ENCODE peak calls at places on chromosomes 5 and 9, in four cellular contexts. Y is HepG2, H is SK-N-SH, U is K562. P is an unnamed sample.

GRCh38 chr5:96952118-96952750 is 16.4 kb downstream of the LNPEP start:
- DNase-seq in H (no peak), Y (no peak), U (no peak), P (no peak)

GRCh38 chr5:179786861-179787260 is 6.9 kb upstream of the LTC4S start:
- DNase-seq in H (no peak), U (no peak), Y (no peak), P (no peak)

GRCh38 chr5:1140188-1140817 is 28.4 kb upstream of the SLC12A7 start:
- DNase-seq in U (peak), Y (peak), H (peak), P (peak)

GRCh38 chr5:111194925-111195324 is 29.3 kb upstream of the CAMK4 start:
- DNase-seq in H (no peak), Y (no peak), U (no peak), P (no peak)

GRCh38 chr9:6443661-6444060 is 30.7 kb downstream of the UHRF2 start:
- DNase-seq in U (no peak), H (no peak), Y (no peak), P (no peak)

GRCh38 chr5:75395277-75395676 is 58.3 kb downstream of the HMGCR start:
- DNase-seq in Y (peak), U (no peak), H (no peak), P (no peak)

GRCh38 chr9:136793063-136793946 is 2.2 kb downstream of the TMEM141 start:
- DNase-seq in Y (peak), H (no peak), U (peak), P (no peak)

GRCh38 chr9:138063785-138064184 is 186.2 kb downstream of the CACNA1B start:
- DNase-seq in U (no peak), Y (no peak), H (no peak), P (no peak)

GRCh38 chr5:135650081-135650480 is 71.3 kb upstream of the CXCL14 start:
- DNase-seq in H (no peak), U (no peak), Y (no peak), P (no peak)

GRCh38 chr5:129382921-129383672 is 77.0 kb upstream of the ADAMTS19 start:
- DNase-seq in U (no peak), H (no peak), Y (no peak), P (no peak)

GRCh38 chr5:171783051-171783450 is 2.6 kb upstream of the SMIM23 start:
- DNase-seq in Y (no peak), U (no peak), H (no peak), P (no peak)

GRCh38 chr5:163504091-163504931 is 1.1 kb upstream of the MAT2B start:
- DNase-seq in U (peak), Y (peak), H (peak), P (no peak)

GRCh38 chr5:113293613-113294340 is 141.0 kb downstream of the TSSK1B start:
- DNase-seq in U (no peak), Y (no peak), H (peak), P (peak)

GRCh38 chr9:79598562-79599345 is 27.0 kb downstream of the TLE4 start:
- DNase-seq in U (no peak), Y (no peak), H (no peak), P (no peak)

GRCh38 chr5:34717426-34718327 is 61.5 kb downstream of the RAI14 start:
- DNase-seq in U (no peak), H (no peak), Y (no peak), P (peak)

GRCh38 chr5:23033864-23034263 is 180.7 kb upstream of the CDH12 start:
- DNase-seq in Y (no peak), U (no peak), H (no peak), P (no peak)

GRCh38 chr5:127013407-127013806 is 17.0 kb downstream of the MARCHF3 start:
- DNase-seq in H (no peak), Y (no peak), U (no peak), P (no peak)

GRCh38 chr5:5592541-5592940 is 170.1 kb downstream of the ICE1 start:
- DNase-seq in H (no peak), Y (no peak), U (no peak), P (no peak)

GRCh38 chr9:14346826-14347407 is 33.0 kb upstream of the NFIB start:
- DNase-seq in H (peak), U (no peak), Y (no peak), P (peak)

GRCh38 chr5:97046270-97046982 is 96.0 kb downstream of the LIX1 start:
- DNase-seq in Y (no peak), H (no peak), U (no peak), P (no peak)

GRCh38 chr9:88425538-88425950 is 37.3 kb downstream of the SPIN1 start:
- DNase-seq in H (no peak), U (no peak), Y (no peak), P (no peak)

GRCh38 chr9:89817186-89817960 is 212.6 kb downstream of the GADD45G start:
- DNase-seq in Y (no peak), U (no peak), H (no peak), P (no peak)

GRCh38 chr9:2663486-2663885 is 41.9 kb downstream of the VLDLR start:
- DNase-seq in H (no peak), U (no peak), Y (no peak), P (no peak)

GRCh38 chr9:15553528-15553898 is 670 bp downstream of the CCDC171 start:
- DNase-seq in U (no peak), Y (no peak), H (no peak), P (no peak)

GRCh38 chr9:22169243-22169642 is 160.1 kb upstream of the CDKN2B start:
- DNase-seq in H (no peak), Y (no peak), U (no peak), P (no peak)

GRCh38 chr5:83991566-83992224 is 271.0 kb upstream of the HAPLN1 start:
- DNase-seq in Y (no peak), U (no peak), H (no peak), P (no peak)

GRCh38 chr5:121969660-121970295 is 8.0 kb downstream of the SRFBP1 start:
- DNase-seq in Y (no peak), U (no peak), H (no peak), P (no peak)

DNA sequence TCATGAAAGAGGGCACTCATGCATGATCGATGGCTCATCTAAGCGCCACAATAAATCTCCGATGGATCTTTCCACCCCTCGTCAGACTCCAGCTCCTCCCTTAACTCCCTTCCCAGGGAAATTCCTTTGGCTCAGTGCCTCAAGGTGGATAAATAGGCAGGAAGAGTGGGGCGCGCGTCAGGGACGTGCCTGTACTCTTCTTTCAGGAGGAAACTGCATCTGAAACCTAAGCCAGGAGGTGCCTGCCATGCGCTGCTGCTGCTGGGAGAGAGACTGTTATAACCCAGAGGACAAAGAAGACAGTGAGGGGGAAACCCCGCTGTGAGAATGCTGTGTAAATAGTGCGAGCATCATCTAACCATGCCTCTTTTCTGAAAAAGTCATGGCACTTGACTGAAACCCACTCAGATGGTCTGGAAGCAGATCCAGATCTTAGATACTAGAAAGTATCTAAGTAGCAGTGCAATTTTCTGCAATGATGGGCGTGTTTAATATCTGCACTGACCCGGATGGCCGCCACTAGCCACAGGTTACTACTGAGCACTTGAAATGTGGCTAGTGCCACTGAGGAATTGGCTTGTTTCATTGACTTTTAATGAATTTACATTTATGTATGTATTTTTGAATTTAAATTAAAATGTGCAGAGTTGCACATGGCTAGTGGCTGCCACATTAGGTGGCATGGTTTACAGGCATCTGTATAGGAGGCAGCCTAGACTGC is 120.3 kb upstream of the BASP1 start:
- DNase-seq in H (no peak), U (no peak), Y (no peak), P (peak)
- TF ChIP-seq FOXJ3 in H (no peak), U (no peak), Y (no peak), P (no peak)

GRCh38 chr5:89083791-89084190 is 200.8 kb upstream of the MEF2C start:
- DNase-seq in Y (no peak), U (no peak), H (no peak), P (no peak)
- TF ChIP-seq FOXJ3 in Y (no peak), U (no peak), H (no peak), P (no peak)

GRCh38 chr9:126663661-126664072 is 49.9 kb downstream of the LMX1B start:
- DNase-seq in Y (no peak), H (no peak), U (no peak), P (no peak)

GRCh38 chr9:126667190-126668055 is 53.7 kb downstream of the LMX1B start:
- DNase-seq in H (peak), U (no peak), Y (no peak), P (no peak)

GRCh38 chr9:126666155-126666803 is 52.6 kb downstream of the LMX1B start:
- DNase-seq in Y (no peak), U (peak), H (no peak), P (no peak)

GRCh38 chr9:126664893-126665695 is 51.4 kb downstream of the LMX1B start:
- DNase-seq in U (no peak), H (peak), Y (no peak), P (peak)

DNA sequence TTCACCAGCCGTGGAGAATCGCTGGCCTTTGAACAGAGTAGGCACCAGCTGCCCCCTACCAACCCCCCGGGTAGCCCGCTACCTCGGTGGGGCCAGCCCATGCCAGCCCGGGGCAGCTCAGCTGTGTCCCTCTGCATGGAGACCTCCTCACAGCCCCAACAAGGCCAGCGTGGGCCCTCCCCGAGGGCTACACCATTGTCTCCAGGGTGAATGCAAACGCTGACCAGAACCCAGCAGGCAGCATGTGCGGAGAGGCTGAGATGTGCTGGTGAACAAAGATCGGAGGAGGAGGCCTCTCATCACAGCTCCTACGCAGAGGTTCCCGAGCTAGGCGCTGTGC is 51.9 kb downstream of the LMX1B start:
- DNase-seq in U (no peak), H (no peak), Y (no peak), P (no peak)
- TF ChIP-seq FOXJ3 in U (no peak), H (no peak), Y (no peak), P (no peak)

GRCh38 chr9:93826905-93827544 is 128.1 kb downstream of the BARX1 start:
- DNase-seq in H (peak), Y (no peak), U (peak), P (no peak)

GRCh38 chr9:93827545-93828330 is 127.4 kb downstream of the BARX1 start:
- DNase-seq in U (peak), H (peak), Y (peak), P (peak)

GRCh38 chr9:93825348-93826115 is 129.6 kb downstream of the BARX1 start:
- DNase-seq in U (peak), H (peak), Y (no peak), P (no peak)

GRCh38 chr9:93824386-93825294 is 130.5 kb downstream of the BARX1 start:
- DNase-seq in H (peak), Y (no peak), U (peak), P (no peak)

DNA sequence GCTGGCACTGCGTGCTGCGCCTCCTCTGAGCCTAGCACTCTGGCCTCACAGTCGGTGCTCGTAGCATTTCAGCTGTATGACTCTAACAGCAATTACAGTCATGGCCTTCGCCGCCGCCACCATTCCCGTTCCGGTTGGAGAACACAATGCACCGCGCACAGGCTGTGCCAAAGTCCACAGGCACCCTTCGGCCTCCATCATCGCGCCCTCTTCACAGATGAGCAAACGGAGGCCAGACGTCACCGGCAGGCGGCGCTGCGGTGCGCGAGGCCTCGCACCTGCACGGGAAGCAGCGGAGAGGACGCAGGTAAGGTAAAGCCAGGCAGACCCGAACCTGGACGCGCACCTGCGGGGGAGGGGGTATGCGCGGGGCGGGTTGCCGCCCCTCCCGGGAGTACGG is 128.9 kb downstream of the BARX1 start:
- DNase-seq in Y (no peak), U (peak), H (no peak), P (peak)
- TF ChIP-seq FOXJ3 in Y (no peak), U (no peak), H (no peak), P (no peak)

GRCh38 chr9:83304686-83305085 is 233.5 kb downstream of the FRMD3 start:
- DNase-seq in H (peak), U (no peak), Y (no peak), P (no peak)
- TF ChIP-seq FOXJ3 in H (peak), U (no peak), Y (no peak), P (no peak)

GRCh38 chr9:34072410-34072809 is 23.7 kb upstream of the UBAP2 start:
- DNase-seq in H (no peak), U (no peak), Y (no peak), P (no peak)
- TF ChIP-seq FOXJ3 in H (no peak), U (no peak), Y (no peak), P (no peak)

P was measured in WTC11.